ENCODE peak calls at places on chromosomes 1 and 21, in eight cellular contexts. One of them, this sample, is unnamed.

GRCh38 chr1:207261971-207262370 is 59.5 kb upstream of the CD55 start:
- DNase-seq in EL: no peak
- DNase-seq in activated T-cell treated with anti-CD3 and anti-CD28 coated beads, Interleukin-2, amount 50 U/mL, for 24 hours: no peak
- DNase-seq in IMR-90: no peak
- DNase-seq in left ventricle myocardium superior: no peak
- DNase-seq in AG08395: no peak
- DNase-seq in kidney tubule cell: no peak
- DNase-seq in AG04450: no peak
- DNase-seq in this sample: no peak

GRCh38 chr1:36387141-36387949 is 1.6 kb upstream of the STK40 start:
- DNase-seq in EL: peak
- DNase-seq in activated T-cell treated with anti-CD3 and anti-CD28 coated beads, Interleukin-2, amount 50 U/mL, for 24 hours: no peak
- DNase-seq in IMR-90: peak
- DNase-seq in left ventricle myocardium superior: peak
- DNase-seq in AG08395: peak
- DNase-seq in kidney tubule cell: peak
- DNase-seq in AG04450: no peak
- DNase-seq in this sample: peak

GRCh38 chr1:1432566-1432950 is 2.9 kb upstream of the VWA1 start:
- DNase-seq in EL: no peak
- DNase-seq in activated T-cell treated with anti-CD3 and anti-CD28 coated beads, Interleukin-2, amount 50 U/mL, for 24 hours: no peak
- DNase-seq in IMR-90: no peak
- DNase-seq in left ventricle myocardium superior: no peak
- DNase-seq in AG08395: no peak
- DNase-seq in kidney tubule cell: no peak
- DNase-seq in AG04450: no peak
- DNase-seq in this sample: no peak

GRCh38 chr21:45019887-45020537 is 54.4 kb upstream of the ADARB1 start:
- DNase-seq in EL: no peak
- DNase-seq in activated T-cell treated with anti-CD3 and anti-CD28 coated beads, Interleukin-2, amount 50 U/mL, for 24 hours: peak
- DNase-seq in IMR-90: no peak
- DNase-seq in left ventricle myocardium superior: peak
- DNase-seq in AG08395: no peak
- DNase-seq in kidney tubule cell: no peak
- DNase-seq in AG04450: no peak
- DNase-seq in this sample: no peak

GRCh38 chr1:202642619-202643291 is 67.5 kb downstream of the SYT2 start:
- DNase-seq in EL: no peak
- DNase-seq in activated T-cell treated with anti-CD3 and anti-CD28 coated beads, Interleukin-2, amount 50 U/mL, for 24 hours: no peak
- DNase-seq in IMR-90: no peak
- DNase-seq in left ventricle myocardium superior: no peak
- DNase-seq in AG08395: no peak
- DNase-seq in kidney tubule cell: no peak
- DNase-seq in AG04450: no peak
- DNase-seq in this sample: no peak

GRCh38 chr1:184152944-184153343 is 101.4 kb downstream of the TSEN15 start:
- DNase-seq in EL: no peak
- DNase-seq in activated T-cell treated with anti-CD3 and anti-CD28 coated beads, Interleukin-2, amount 50 U/mL, for 24 hours: no peak
- DNase-seq in IMR-90: no peak
- DNase-seq in left ventricle myocardium superior: no peak
- DNase-seq in AG08395: no peak
- DNase-seq in kidney tubule cell: no peak
- DNase-seq in AG04450: no peak
- DNase-seq in this sample: no peak

GRCh38 chr1:246583448-246584185 is 17.4 kb downstream of the CNST start:
- DNase-seq in EL: peak
- DNase-seq in activated T-cell treated with anti-CD3 and anti-CD28 coated beads, Interleukin-2, amount 50 U/mL, for 24 hours: no peak
- DNase-seq in IMR-90: no peak
- DNase-seq in left ventricle myocardium superior: no peak
- DNase-seq in AG08395: peak
- DNase-seq in kidney tubule cell: no peak
- DNase-seq in AG04450: no peak
- DNase-seq in this sample: no peak

GRCh38 chr1:116817582-116818064 is 63.4 kb downstream of the CD2 start:
- DNase-seq in EL: peak
- DNase-seq in activated T-cell treated with anti-CD3 and anti-CD28 coated beads, Interleukin-2, amount 50 U/mL, for 24 hours: peak
- DNase-seq in IMR-90: peak
- DNase-seq in left ventricle myocardium superior: no peak
- DNase-seq in AG08395: peak
- DNase-seq in kidney tubule cell: peak
- DNase-seq in AG04450: no peak
- DNase-seq in this sample: no peak

GRCh38 chr21:43814215-43815106 is 25.1 kb downstream of the RRP1 start:
- DNase-seq in EL: no peak
- DNase-seq in activated T-cell treated with anti-CD3 and anti-CD28 coated beads, Interleukin-2, amount 50 U/mL, for 24 hours: no peak
- DNase-seq in IMR-90: no peak
- DNase-seq in left ventricle myocardium superior: no peak
- DNase-seq in AG08395: peak
- DNase-seq in kidney tubule cell: peak
- DNase-seq in AG04450: no peak
- DNase-seq in this sample: no peak

GRCh38 chr21:46153259-46154154 is 1.9 kb downstream of the FTCD start:
- DNase-seq in EL: peak
- DNase-seq in activated T-cell treated with anti-CD3 and anti-CD28 coated beads, Interleukin-2, amount 50 U/mL, for 24 hours: peak
- DNase-seq in IMR-90: no peak
- DNase-seq in left ventricle myocardium superior: peak
- DNase-seq in AG08395: peak
- DNase-seq in kidney tubule cell: peak
- DNase-seq in AG04450: no peak
- DNase-seq in this sample: no peak

This sample was measured in astrocyte.